ENCODE peak calls at places on chromosome 7, in seven cellular contexts. K is GM23338, B is HCT116, D is GM23248, E is PC-9, Z is mammary epithelial cell, I is fibroblast of lung. J is an unnamed sample.

GRCh38 chr7:50595538-50596102 is 30.4 kb upstream of the DDC start:
- DNase-seq in K (peak; percentile 77), B (peak; percentile 34), D (peak; percentile 65), E (no peak), Z (peak; percentile 49), I (peak; percentile 54), J (peak; percentile 28)

GRCh38 chr7:117564080-117564479 is 84.3 kb downstream of the CFTR start:
- DNase-seq in K (no peak), B (no peak), D (no peak), E (no peak), Z (no peak), I (no peak), J (no peak)

GRCh38 chr7:82507976-82508677 is 64.5 kb upstream of the CACNA2D1 start:
- DNase-seq in K (peak; percentile 46), B (no peak), D (no peak), E (peak; percentile 47), Z (no peak), I (no peak), J (no peak)

GRCh38 chr7:2159176-2159520 is 73.6 kb downstream of the MAD1L1 start:
- DNase-seq in K (peak; percentile 61), B (no peak), D (no peak), E (no peak), Z (no peak), I (no peak), J (no peak)

GRCh38 chr7:158819571-158820203 is 9.6 kb downstream of the ESYT2 start:
- DNase-seq in K (no peak), B (no peak), D (peak; percentile 69), E (no peak), Z (no peak), I (no peak), J (no peak)

GRCh38 chr7:132226046-132226590 is 350.2 kb downstream of the PLXNA4 start:
- DNase-seq in K (no peak), B (no peak), D (no peak), E (no peak), Z (no peak), I (peak; percentile 1), J (no peak)

GRCh38 chr7:70935854-70936253 is 196.1 kb upstream of the GALNT17 start:
- DNase-seq in K (no peak), B (no peak), D (no peak), E (no peak), Z (no peak), I (no peak), J (no peak)

GRCh38 chr7:79789584-79790345 is 336.3 kb upstream of the MAGI2 start:
- DNase-seq in K (no peak), B (no peak), D (peak; percentile 76), E (no peak), Z (no peak), I (peak; percentile 64), J (no peak)

GRCh38 chr7:638256-639011 is 88.1 kb upstream of the DNAAF5 start:
- DNase-seq in K (no peak), B (no peak), D (no peak), E (no peak), Z (no peak), I (no peak), J (no peak)

GRCh38 chr7:143993924-143994323 is 6.2 kb upstream of the OR6B1 start:
- DNase-seq in K (no peak), B (no peak), D (no peak), E (no peak), Z (no peak), I (no peak), J (no peak)

GRCh38 chr7:63968629-63969028 is 30.0 kb upstream of the ZNF722 start:
- DNase-seq in K (no peak), B (no peak), D (no peak), E (no peak), Z (no peak), I (no peak), J (no peak)

GRCh38 chr7:83524286-83525075 is 124.5 kb downstream of the SEMA3E start:
- DNase-seq in K (peak; percentile 30), B (no peak), D (no peak), E (peak; percentile 34), Z (peak; percentile 21), I (peak; percentile 70), J (no peak)

GRCh38 chr7:4861227-4861626 is 603 bp downstream of the PAPOLB start:
- DNase-seq in K (no peak), B (no peak), D (no peak), E (no peak), Z (no peak), I (no peak), J (no peak)
- H3K4me1 ChIP-seq in K (no peaks in the 10 kb centered on the region), B (no peaks in the 10 kb centered on the region), D (no peaks in the 10 kb centered on the region), E (no peaks in the 10 kb centered on the region), Z (no peaks in the 10 kb centered on the region), I (no peaks in the 10 kb centered on the region), J (no peaks in the 10 kb centered on the region)

GRCh38 chr7:39085189-39085588 is 107.5 kb downstream of the POU6F2 start:
- DNase-seq in K (no peak), B (no peak), D (no peak), E (no peak), Z (no peak), I (no peak), J (no peak)
- H3K4me3 ChIP-seq in K (peak overlapping the region; percentile 36), B (no peak overlapping the region), D (no peak overlapping the region), E (no peak overlapping the region), Z (no peak overlapping the region), I (no peak overlapping the region), J (no peak overlapping the region)

GRCh38 chr7:16644987-16645592 is 464 bp downstream of the ANKMY2 start:
- DNase-seq in K (peak; percentile 65), B (no peak), D (peak; percentile 66), E (no peak), Z (no peak), I (peak; percentile 30), J (peak; percentile 47)
- TF ChIP-seq EZH2 in K (no peak), B (no peak), D (no peak), E (no peak), Z (no peak), I (no peak), J (no peak)

DNA sequence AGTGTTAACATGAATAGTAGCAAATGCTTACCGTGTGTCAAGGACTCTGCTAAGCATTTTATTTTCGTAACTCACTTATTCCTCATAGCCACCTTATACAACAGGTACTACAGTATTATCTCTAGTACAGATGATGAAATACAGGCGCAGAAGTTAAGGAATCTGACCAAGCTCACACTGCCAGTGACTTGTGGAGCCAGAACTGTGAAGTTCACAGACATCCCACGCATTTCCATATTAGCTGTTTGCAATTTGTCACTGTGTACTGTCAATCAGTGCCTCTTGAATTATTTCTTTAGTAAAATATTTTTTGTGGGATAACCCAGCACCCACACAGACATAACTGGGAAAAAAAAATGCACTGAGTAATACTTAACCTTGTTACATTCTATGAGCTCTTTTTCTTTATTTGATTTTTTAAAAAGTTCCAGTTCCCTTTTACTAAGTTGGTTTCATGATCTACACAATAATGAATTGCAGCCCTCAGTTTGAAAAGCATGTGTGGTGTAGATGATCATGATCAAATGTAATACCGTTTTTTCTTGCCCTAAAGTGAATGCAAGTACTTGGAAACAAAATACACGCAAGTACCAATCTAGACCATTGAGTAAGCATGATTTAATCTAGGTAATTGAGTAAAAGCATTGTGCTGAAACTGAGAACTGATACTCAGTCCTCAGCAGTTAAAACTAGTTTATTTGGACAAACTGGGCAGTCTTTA is 14.1 kb downstream of the CUL1 start:
- DNase-seq in K (no peak), B (no peak), D (peak; percentile 28), E (no peak), Z (peak; percentile 48), I (peak; percentile 52), J (no peak)
- H3K4me1 ChIP-seq in K (peaks cover 48% of the 10 kb centered on the region), B (peaks cover 38% of the 10 kb centered on the region), D (peaks cover 12% of the 10 kb centered on the region), E (peaks cover 33% of the 10 kb centered on the region), Z (peaks cover 11% of the 10 kb centered on the region), I (no peaks in the 10 kb centered on the region), J (peaks cover 7% of the 10 kb centered on the region)

DNA sequence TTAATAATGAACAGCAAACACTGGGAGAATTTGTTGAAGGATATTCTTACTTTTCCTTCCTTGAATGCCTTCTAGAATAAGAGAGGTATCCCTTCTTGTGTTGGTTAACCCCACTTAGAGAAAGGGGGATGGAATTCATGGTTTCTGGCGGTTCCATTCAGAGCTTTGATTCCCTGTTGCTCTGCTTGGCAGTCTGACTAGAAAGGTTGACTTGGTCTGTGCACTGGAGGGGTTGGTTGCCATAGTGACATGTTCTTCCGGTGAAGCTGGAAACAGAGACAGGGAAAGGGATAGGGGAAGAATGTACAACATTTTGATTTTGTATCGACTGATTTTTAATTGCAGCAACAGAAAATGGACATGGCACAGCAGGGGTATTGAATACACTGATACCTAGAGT is 2.5 kb downstream of the TMEM178B start:
- DNase-seq in K (peak; percentile 66), B (no peak), D (no peak), E (no peak), Z (no peak), I (no peak), J (no peak)
- H3K4me3 ChIP-seq in K (peak overlapping the region; percentile 90), B (no peak overlapping the region), D (no peak overlapping the region), E (no peak overlapping the region), Z (no peak overlapping the region), I (no peak overlapping the region), J (no peak overlapping the region)

DNA sequence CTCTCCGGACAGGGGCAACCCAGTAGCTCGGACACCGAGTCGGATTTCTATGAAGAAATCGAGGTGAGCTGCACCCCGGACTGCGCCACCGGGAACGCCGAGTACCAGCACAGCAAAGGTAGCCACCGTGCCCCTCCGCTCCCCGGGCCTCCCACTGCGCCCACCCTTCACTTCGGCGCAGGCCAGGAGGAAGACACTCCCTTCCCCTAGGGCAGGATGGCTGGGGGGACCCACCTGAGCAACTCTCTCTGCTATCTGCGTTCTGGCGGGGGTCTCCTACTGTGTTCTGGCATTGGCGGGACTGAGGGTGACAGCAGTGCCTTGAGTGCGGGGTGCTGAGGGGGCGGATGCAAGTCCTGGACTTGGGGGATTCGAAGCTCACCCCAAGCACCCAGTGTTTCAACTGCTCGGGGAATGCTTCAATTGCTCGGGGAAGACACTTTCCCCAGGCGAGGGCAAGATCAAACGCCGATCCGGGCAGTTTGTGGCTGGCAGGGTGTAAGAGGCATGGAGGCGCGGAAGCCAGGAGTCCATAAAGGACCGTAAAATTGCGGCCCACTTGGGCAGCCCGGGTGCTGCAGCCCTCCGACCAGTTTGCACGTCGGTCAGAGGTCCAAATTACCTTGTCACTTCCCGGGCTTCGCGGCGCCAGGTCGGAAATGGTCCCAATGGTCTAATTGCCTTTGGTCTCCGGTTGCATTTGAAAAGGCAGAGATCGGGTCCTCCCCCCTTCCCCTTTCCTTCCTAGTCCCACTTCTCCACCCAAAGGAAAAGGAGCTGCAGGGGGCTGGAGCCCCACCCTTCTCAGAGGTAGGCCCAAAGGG is 950 bp downstream of the EVX1 start:
- DNase-seq in K (peak; percentile 71), B (no peak), D (no peak), E (no peak), Z (no peak), I (no peak), J (no peak)
- TF ChIP-seq EZH2 in K (peak; percentile 91), B (no peak), D (peak; percentile 93), E (no peak), Z (peak; percentile 99), I (peak; percentile 86), J (peak; percentile 9)

DNA sequence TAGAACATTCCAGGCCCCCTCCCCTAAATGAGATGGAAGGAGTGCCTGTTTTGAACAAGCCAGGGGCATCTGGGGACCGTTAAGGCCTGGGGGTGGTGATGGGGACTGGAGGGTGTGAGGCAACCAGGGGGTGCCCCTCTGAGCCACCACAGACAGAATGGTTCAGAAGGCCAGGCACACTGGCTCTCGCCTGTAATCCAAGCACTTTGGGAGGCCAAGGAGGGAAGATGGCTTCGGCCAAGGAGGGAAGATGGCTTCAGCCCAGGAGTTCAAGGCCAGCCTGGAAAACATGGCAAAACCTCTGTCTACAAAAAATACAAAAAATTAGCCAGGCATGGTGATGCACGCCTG is 173.2 kb upstream of the TNRC18 start:
- DNase-seq in K (no peak), B (no peak), D (peak; percentile 28), E (no peak), Z (no peak), I (no peak), J (no peak)
- H3K4me1 ChIP-seq in K (peaks cover 54% of the 10 kb centered on the region), B (peaks cover 70% of the 10 kb centered on the region), D (peaks cover 36% of the 10 kb centered on the region), E (peaks cover 48% of the 10 kb centered on the region), Z (peaks cover 41% of the 10 kb centered on the region), I (peaks cover 25% of the 10 kb centered on the region), J (peaks cover 41% of the 10 kb centered on the region)

J was measured in A673.